ENCODE peak calls at places on chromosome 16, in six cellular contexts. Q, F, H, Z, S and L are unnamed samples.
A peak's percentile ranks its signal among the peaks of the same experiment; 100 is the strongest.

GRCh38 chr16:88943741-88944140 is 33.3 kb downstream of the CBFA2T3 start:
- DNase-seq in Q (no peak), F (no peak), H (no peak), Z (no peak), S (no peak), L (no peak)

GRCh38 chr16:67563708-67564468 is 1.6 kb downstream of the CTCF start:
- DNase-seq in Q (peak; percentile 81), F (peak; percentile 57), H (peak; percentile 78), Z (peak; percentile 13), S (peak; percentile 47), L (peak; percentile 83)

GRCh38 chr16:81755915-81756644 is 23.0 kb upstream of the PLCG2 start:
- DNase-seq in Q (no peak), F (no peak), H (no peak), Z (peak; percentile 48), S (no peak), L (no peak)

GRCh38 chr16:16861546-16861945 is 482.6 kb downstream of the NPIPA7 start:
- DNase-seq in Q (peak; percentile 53), F (peak; percentile 19), H (peak; percentile 53), Z (peak; percentile 25), S (peak; percentile 52), L (peak; percentile 1)

GRCh38 chr16:61549332-61549731 is 486.9 kb downstream of the CDH8 start:
- DNase-seq in Q (no peak), F (no peak), H (no peak), Z (no peak), S (no peak), L (no peak)

GRCh38 chr16:21608647-21609328 is 9.4 kb downstream of the METTL9 start:
- DNase-seq in Q (peak; percentile 78), F (peak; percentile 14), H (peak; percentile 8), Z (no peak), S (no peak), L (no peak)

GRCh38 chr16:67240506-67240905 is 6.8 kb downstream of the FHOD1 start:
- DNase-seq in Q (peak; percentile 34), F (no peak), H (no peak), Z (no peak), S (no peak), L (peak; percentile 83)

GRCh38 chr16:81096715-81097208 is 567 bp upstream of the GCSH start:
- DNase-seq in Q (no peak), F (no peak), H (no peak), Z (no peak), S (no peak), L (no peak)

GRCh38 chr16:73230651-73231050 is 182.7 kb upstream of the ZFHX3 start:
- DNase-seq in Q (no peak), F (no peak), H (no peak), Z (no peak), S (no peak), L (no peak)

DNA sequence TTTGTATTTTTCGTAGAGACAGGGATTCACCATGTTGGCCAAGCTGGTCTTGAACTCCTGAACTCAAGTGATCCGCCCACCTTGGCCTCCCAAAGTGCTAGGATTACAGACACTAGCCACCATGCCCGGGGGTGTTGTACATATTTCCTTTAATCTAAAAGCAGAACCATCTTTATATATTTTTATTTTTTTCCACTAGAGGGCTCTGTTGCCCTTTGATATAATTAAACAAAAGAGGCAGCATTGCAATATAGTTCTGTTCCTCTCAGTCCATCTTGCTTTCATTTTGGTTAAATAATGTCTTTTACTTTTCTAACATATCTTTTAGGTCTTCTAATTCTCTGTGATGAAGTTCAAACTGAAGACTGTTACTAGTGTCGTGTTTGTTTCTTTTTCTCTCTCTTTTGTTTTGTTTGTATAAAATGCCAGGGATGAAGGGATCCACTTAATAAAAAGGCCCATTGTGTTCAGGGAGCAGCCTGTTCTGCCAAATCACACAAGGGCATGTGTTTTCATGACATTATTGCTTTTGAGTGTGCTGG is 23.4 kb downstream of the WWOX start:
- DNase-seq in Q (peak; percentile 54), F (peak; percentile 76), H (peak; percentile 24), Z (no peak), S (peak; percentile 46), L (peak; percentile 54)
- TF ChIP-seq CTCF in Q (peak; percentile 48), F (no peak), H (peak; percentile 68), Z (peak; percentile 52), S (peak; percentile 68), L (peak; percentile 18)

DNA sequence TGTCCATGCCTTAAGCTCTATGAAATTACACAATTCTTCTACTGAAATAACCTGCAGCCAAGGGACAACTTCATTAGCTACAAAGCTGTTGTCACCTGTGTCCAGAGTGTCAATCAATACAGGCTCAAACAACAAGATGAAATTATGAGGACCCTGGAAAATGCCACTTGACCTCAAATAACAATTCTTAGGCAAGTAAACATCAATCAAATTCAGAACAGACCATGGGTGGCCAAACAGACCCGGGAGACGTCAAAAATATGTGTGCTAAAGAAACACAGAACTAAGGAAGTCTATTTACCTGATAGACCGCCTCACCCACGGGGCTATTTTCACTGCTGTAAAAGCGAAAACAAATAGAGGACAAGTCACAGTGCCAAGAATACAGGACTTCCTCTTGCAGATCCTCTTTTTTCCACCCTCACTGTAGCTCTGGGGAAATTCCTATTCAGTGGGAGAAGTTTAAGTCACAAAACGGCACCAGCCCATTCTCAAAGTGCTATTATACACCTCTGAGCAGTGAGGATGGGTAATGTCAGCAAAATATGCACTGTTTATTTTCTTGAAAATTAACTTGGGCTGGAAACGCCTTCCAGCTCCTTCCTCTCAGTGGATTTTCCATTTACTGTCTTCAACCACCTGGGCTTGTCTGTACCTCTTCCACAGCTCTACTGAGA is 2.7 kb downstream of the LITAF start:
- DNase-seq in Q (no peak), F (no peak), H (peak; percentile 59), Z (no peak), S (peak; percentile 69), L (no peak)
- H3K4me3 ChIP-seq in Q (no peak overlapping the region), F (no peak overlapping the region), H (no peak overlapping the region), Z (peak overlapping the region; percentile 30), S (peak overlapping the region; percentile 93), L (peak overlapping the region; percentile 28)

GRCh38 chr16:86256995-86257394 is 253.3 kb upstream of the FOXF1 start:
- DNase-seq in Q (no peak), F (no peak), H (no peak), Z (no peak), S (no peak), L (no peak)
- TF ChIP-seq CTCF in Q (no peak), F (no peak), H (no peak), Z (no peak), S (no peak), L (no peak)

DNA sequence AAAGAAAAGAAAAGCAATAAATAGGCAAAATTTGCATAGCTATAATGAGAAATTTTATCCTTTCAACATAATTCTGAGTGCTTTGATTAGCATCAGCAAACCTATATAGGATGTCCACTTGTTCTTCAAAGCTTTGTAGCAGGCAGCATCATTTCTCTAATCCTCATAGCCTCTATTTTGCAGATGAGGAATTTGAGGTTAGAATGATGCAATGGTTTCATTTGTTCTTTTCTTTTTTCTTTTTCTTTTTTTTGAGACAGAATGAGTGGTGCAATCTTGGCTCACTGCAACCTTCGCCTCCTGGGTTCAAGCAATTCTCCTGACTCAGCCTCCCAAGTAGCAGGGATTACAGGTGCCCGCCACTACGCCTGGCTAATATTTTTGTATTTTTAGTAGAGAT is 594.4 kb downstream of the TOX3 start:
- DNase-seq in Q (peak; percentile 5), F (no peak), H (no peak), Z (no peak), S (no peak), L (no peak)
- H3K4me3 ChIP-seq in Q (no peak overlapping the region), F (no peak overlapping the region), H (no peak overlapping the region), Z (no peak overlapping the region), S (no peak overlapping the region), L (no peak overlapping the region)

GRCh38 chr16:30370444-30371247 is at the start of gene TBC1D10B:
- DNase-seq in Q (peak; percentile 100), F (peak; percentile 100), H (peak; percentile 100), Z (peak; percentile 99), S (peak; percentile 100), L (peak; percentile 100)
- TF ChIP-seq CTCF in Q (peak; percentile 20), F (peak; percentile 30), H (peak; percentile 31), Z (peak; percentile 43), S (no peak), L (peak; percentile 41)

GRCh38 chr16:52546291-52546941 is 527 bp downstream of the TOX3 start:
- DNase-seq in Q (no peak), F (no peak), H (no peak), Z (no peak), S (no peak), L (no peak)
- H3K4me3 ChIP-seq in Q (no peak overlapping the region), F (no peak overlapping the region), H (peak overlapping the region; percentile 48), Z (peak overlapping the region; percentile 33), S (peak overlapping the region; percentile 62), L (peak overlapping the region; percentile 9)

DNA sequence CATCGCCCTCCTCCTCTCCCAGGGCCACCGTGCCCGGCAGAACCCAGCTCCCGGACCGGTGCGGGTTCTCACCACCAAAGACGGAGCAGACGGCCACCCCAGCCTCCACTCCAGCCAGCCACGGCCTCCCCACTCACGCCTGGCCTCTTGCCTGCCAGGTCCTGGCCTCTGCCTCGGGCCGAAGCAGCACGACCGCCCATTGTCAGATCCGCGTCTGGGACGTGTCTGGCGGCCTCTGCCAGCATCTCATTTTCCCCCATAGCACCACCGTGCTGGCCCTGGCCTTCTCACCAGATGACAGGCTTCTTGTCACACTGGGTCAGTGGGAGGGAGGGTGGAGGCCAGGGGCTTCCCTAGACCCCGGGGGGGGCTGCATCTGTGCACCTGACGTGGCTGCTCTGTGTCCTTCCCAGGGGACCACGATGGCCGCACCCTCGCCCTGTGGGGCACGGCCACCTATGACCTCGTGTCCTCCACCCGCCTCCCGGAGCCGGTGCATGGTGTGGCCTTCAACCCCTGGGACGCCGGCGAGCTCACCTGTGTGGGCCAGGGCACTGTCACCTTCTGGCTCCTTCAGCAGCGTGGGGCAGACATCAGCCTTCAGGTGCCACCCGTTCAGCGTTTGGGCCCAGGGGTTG is 6.6 kb upstream of the RHOT2 start:
- DNase-seq in Q (no peak), F (no peak), H (no peak), Z (no peak), S (no peak), L (no peak)
- TF ChIP-seq CTCF in Q (no peak), F (no peak), H (no peak), Z (no peak), S (no peak), L (no peak)

DNA sequence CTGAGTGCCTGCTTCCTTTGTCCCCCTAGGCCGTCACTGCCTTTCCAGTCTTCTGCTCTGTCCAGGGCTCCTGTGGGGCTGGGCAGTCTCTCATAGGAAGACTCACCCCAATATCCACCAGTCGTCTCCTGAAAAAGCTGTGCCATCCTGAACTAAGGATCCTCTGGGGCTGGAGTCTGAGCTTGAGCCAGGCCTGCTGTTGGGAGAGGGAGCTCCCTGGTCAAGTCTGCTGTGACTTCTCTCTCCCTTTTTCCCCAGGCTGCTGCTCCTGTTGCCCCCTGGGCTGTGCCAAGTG is 973 bp downstream of the MT1H start:
- DNase-seq in Q (no peak), F (no peak), H (no peak), Z (no peak), S (no peak), L (no peak)
- H3K4me3 ChIP-seq in Q (no peak overlapping the region), F (no peak overlapping the region), H (no peak overlapping the region), Z (no peak overlapping the region), S (no peak overlapping the region), L (no peak overlapping the region)